ENCODE peak calls at places on chromosomes 12 and 14, in nine cellular contexts. T is PC-9; G is memory B cell; Y is activated CD8-positive, alpha-beta memory T cell treated with anti-CD3 and anti-CD28 coated beads for 48 hours; X is GM04504; D is NAMALWA; K is Caki2; L is aorta; A is GDM1. M is an unnamed sample.
A peak's percentile ranks its signal among the peaks of the same experiment; 100 is the strongest.

GRCh38 chr12:69464433-69464832 is 5.8 kb upstream of the FRS2 start:
- DNase-seq in T (no peak), G (no peak), Y (no peak), X (no peak), D (no peak), K (no peak), L (no peak), A (no peak), M (no peak)

GRCh38 chr14:60622210-60622919 is 26.9 kb downstream of the SIX1 start:
- DNase-seq in T (no peak), G (no peak), Y (no peak), X (no peak), D (no peak), K (no peak), L (no peak), A (no peak), M (peak; percentile 38)

GRCh38 chr14:95495093-95495492 is 21.4 kb downstream of the SYNE3 start:
- DNase-seq in T (no peak), G (no peak), Y (no peak), X (no peak), D (no peak), K (no peak), L (peak; percentile 56), A (no peak), M (no peak)

GRCh38 chr14:72743626-72744025 is 150.3 kb downstream of the DPF3 start:
- DNase-seq in T (no peak), G (no peak), Y (no peak), X (no peak), D (no peak), K (no peak), L (no peak), A (no peak), M (peak; percentile 33)

GRCh38 chr12:40203060-40203430 is 21.8 kb upstream of the LRRK2 start:
- DNase-seq in T (no peak), G (no peak), Y (no peak), X (no peak), D (no peak), K (no peak), L (no peak), A (no peak), M (no peak)

GRCh38 chr12:9906888-9907287 is 25.3 kb downstream of the CLEC2A start:
- DNase-seq in T (no peak), G (no peak), Y (no peak), X (no peak), D (no peak), K (no peak), L (no peak), A (no peak), M (no peak)

GRCh38 chr12:57730336-57731067 is 8.0 kb downstream of the AGAP2 start:
- DNase-seq in T (no peak), G (no peak), Y (no peak), X (no peak), D (no peak), K (no peak), L (no peak), A (no peak), M (no peak)

GRCh38 chr12:124567035-124567672 is at the start of gene NCOR2:
- DNase-seq in T (peak; percentile 35), G (peak; percentile 40), Y (peak; percentile 32), X (no peak), D (peak; percentile 51), K (no peak), L (no peak), A (no peak), M (peak; percentile 55)

GRCh38 chr12:102680296-102680695 is 199.9 kb upstream of the IGF1 start:
- DNase-seq in T (no peak), G (no peak), Y (no peak), X (no peak), D (no peak), K (no peak), L (no peak), A (no peak), M (no peak)

GRCh38 chr14:69370061-69370460 is 28.0 kb downstream of the ERH start:
- DNase-seq in T (no peak), G (no peak), Y (no peak), X (no peak), D (no peak), K (no peak), L (no peak), A (no peak), M (no peak)

GRCh38 chr12:4279120-4279690 is 5.6 kb downstream of the CCND2 start:
- DNase-seq in T (no peak), G (no peak), Y (no peak), X (no peak), D (no peak), K (no peak), L (no peak), A (no peak), M (no peak)

GRCh38 chr14:91237219-91237618 is 7.3 kb downstream of the GPR68 start:
- DNase-seq in T (no peak), G (no peak), Y (no peak), X (peak; percentile 66), D (no peak), K (no peak), L (no peak), A (no peak), M (peak; percentile 28)

GRCh38 chr12:19276767-19277166 is 147.2 kb downstream of the PLEKHA5 start:
- DNase-seq in T (no peak), G (no peak), Y (no peak), X (no peak), D (no peak), K (no peak), L (no peak), A (no peak), M (no peak)

GRCh38 chr12:123139926-123140674 is 10.8 kb downstream of the PITPNM2 start:
- DNase-seq in T (peak; percentile 41), G (no peak), Y (no peak), X (no peak), D (peak; percentile 35), K (peak; percentile 81), L (no peak), A (no peak), M (peak; percentile 34)

GRCh38 chr14:70652871-70653270 is 11.2 kb downstream of the TTC9 start:
- DNase-seq in T (no peak), G (no peak), Y (no peak), X (no peak), D (no peak), K (no peak), L (no peak), A (no peak), M (no peak)

GRCh38 chr12:102797513-102797912 is 119.5 kb downstream of the PAH start:
- DNase-seq in T (no peak), G (no peak), Y (no peak), X (no peak), D (no peak), K (no peak), L (no peak), A (no peak), M (peak; percentile 47)

GRCh38 chr12:90899456-90900182 is 55.4 kb downstream of the CCER1 start:
- DNase-seq in T (no peak), G (no peak), Y (no peak), X (no peak), D (no peak), K (no peak), L (no peak), A (no peak), M (peak; percentile 10)

GRCh38 chr12:89470741-89471504 is 53.7 kb downstream of the GALNT4 start:
- DNase-seq in T (no peak), G (peak; percentile 34), Y (no peak), X (no peak), D (peak; percentile 61), K (no peak), L (no peak), A (peak; percentile 41), M (peak; percentile 71)

GRCh38 chr12:113477842-113478215 is 6.2 kb upstream of the LHX5 start:
- DNase-seq in T (no peak), G (no peak), Y (no peak), X (no peak), D (no peak), K (no peak), L (no peak), A (no peak), M (no peak)

GRCh38 chr12:32870716-32871115 is 25.9 kb downstream of the PKP2 start:
- DNase-seq in T (no peak), G (no peak), Y (no peak), X (no peak), D (no peak), K (no peak), L (no peak), A (no peak), M (no peak)

GRCh38 chr12:92210062-92210461 is 64.4 kb upstream of the BTG1 start:
- DNase-seq in T (no peak), G (no peak), Y (no peak), X (no peak), D (no peak), K (no peak), L (no peak), A (no peak), M (no peak)

GRCh38 chr12:129966086-129966640 is 62.3 kb upstream of the TMEM132D start:
- DNase-seq in T (no peak), G (no peak), Y (no peak), X (no peak), D (no peak), K (no peak), L (no peak), A (no peak), M (peak; percentile 19)

GRCh38 chr14:74614508-74615495 is 2.8 kb upstream of the LTBP2 start:
- DNase-seq in T (peak; percentile 83), G (no peak), Y (no peak), X (no peak), D (peak; percentile 13), K (no peak), L (no peak), A (no peak), M (peak; percentile 52)

GRCh38 chr12:101877816-101878811 is 734 bp downstream of the DRAM1 start:
- DNase-seq in T (no peak), G (no peak), Y (no peak), X (no peak), D (no peak), K (peak; percentile 94), L (no peak), A (no peak), M (peak; percentile 66)

GRCh38 chr12:2963760-2964292 is 4.6 kb downstream of the TEAD4 start:
- DNase-seq in T (no peak), G (no peak), Y (no peak), X (no peak), D (no peak), K (no peak), L (peak; percentile 80), A (no peak), M (no peak)

GRCh38 chr12:4412462-4412861 is 33.0 kb upstream of the FGF23 start:
- DNase-seq in T (no peak), G (no peak), Y (no peak), X (no peak), D (no peak), K (no peak), L (no peak), A (no peak), M (no peak)

GRCh38 chr14:100708349-100709217 is 18.1 kb upstream of the DLK1 start:
- DNase-seq in T (peak; percentile 56), G (no peak), Y (no peak), X (no peak), D (no peak), K (no peak), L (no peak), A (no peak), M (no peak)

GRCh38 chr12:101230547-101230946 is 20.5 kb upstream of the SLC5A8 start:
- DNase-seq in T (no peak), G (no peak), Y (no peak), X (peak; percentile 42), D (no peak), K (no peak), L (no peak), A (no peak), M (peak; percentile 71)

GRCh38 chr12:89951050-89951693 is 242.5 kb upstream of the ATP2B1 start:
- DNase-seq in T (peak; percentile 29), G (no peak), Y (no peak), X (no peak), D (no peak), K (no peak), L (no peak), A (no peak), M (peak; percentile 36)

GRCh38 chr14:81589381-81590065 is 55.9 kb upstream of the SEL1L start:
- DNase-seq in T (no peak), G (no peak), Y (no peak), X (no peak), D (peak; percentile 24), K (no peak), L (no peak), A (no peak), M (no peak)

GRCh38 chr12:3157581-3158328 is 80.6 kb downstream of the TSPAN9 start:
- DNase-seq in T (no peak), G (no peak), Y (no peak), X (no peak), D (no peak), K (no peak), L (peak; percentile 27), A (no peak), M (no peak)

M was measured in adipocyte.